ENCODE peak calls at places on chromosomes 11 and 22, in nine cellular contexts. One of them, this sample, is unnamed.

GRCh38 chr22:18077639-18078328 is at the start of gene PEX26:
- DNase-seq in retinal pigment epithelial cell: peak
- DNase-seq in Daoy: peak
- DNase-seq in activated CD8-positive, alpha-beta memory T cell treated with anti-CD3 and anti-CD28 coated beads for 24 hours: peak
- DNase-seq in effector CD4-positive, alpha-beta T cell: peak
- DNase-seq in pons: peak
- DNase-seq in anterior cingulate cortex: peak
- DNase-seq in GM19239: peak
- DNase-seq in neuronal stem cell: peak
- DNase-seq in this sample: peak

GRCh38 chr22:46672731-46673130 is 52.5 kb downstream of the GRAMD4 start:
- DNase-seq in retinal pigment epithelial cell: no peak
- DNase-seq in Daoy: no peak
- DNase-seq in activated CD8-positive, alpha-beta memory T cell treated with anti-CD3 and anti-CD28 coated beads for 24 hours: no peak
- DNase-seq in effector CD4-positive, alpha-beta T cell: no peak
- DNase-seq in pons: no peak
- DNase-seq in anterior cingulate cortex: no peak
- DNase-seq in GM19239: no peak
- DNase-seq in neuronal stem cell: no peak
- DNase-seq in this sample: no peak

GRCh38 chr11:65611028-65611757 is 2.8 kb downstream of the MAP3K11 start:
- DNase-seq in retinal pigment epithelial cell: no peak
- DNase-seq in Daoy: no peak
- DNase-seq in activated CD8-positive, alpha-beta memory T cell treated with anti-CD3 and anti-CD28 coated beads for 24 hours: no peak
- DNase-seq in effector CD4-positive, alpha-beta T cell: no peak
- DNase-seq in pons: peak
- DNase-seq in anterior cingulate cortex: peak
- DNase-seq in GM19239: no peak
- DNase-seq in neuronal stem cell: no peak
- DNase-seq in this sample: peak

GRCh38 chr22:20940904-20941385 is 23.7 kb downstream of the CRKL start:
- DNase-seq in retinal pigment epithelial cell: no peak
- DNase-seq in Daoy: no peak
- DNase-seq in activated CD8-positive, alpha-beta memory T cell treated with anti-CD3 and anti-CD28 coated beads for 24 hours: no peak
- DNase-seq in effector CD4-positive, alpha-beta T cell: no peak
- DNase-seq in pons: no peak
- DNase-seq in anterior cingulate cortex: no peak
- DNase-seq in GM19239: no peak
- DNase-seq in neuronal stem cell: no peak
- DNase-seq in this sample: no peak

GRCh38 chr22:47322854-47323253 is 560.4 kb downstream of the TBC1D22A start:
- DNase-seq in retinal pigment epithelial cell: no peak
- DNase-seq in Daoy: peak
- DNase-seq in activated CD8-positive, alpha-beta memory T cell treated with anti-CD3 and anti-CD28 coated beads for 24 hours: no peak
- DNase-seq in effector CD4-positive, alpha-beta T cell: no peak
- DNase-seq in pons: no peak
- DNase-seq in anterior cingulate cortex: no peak
- DNase-seq in GM19239: no peak
- DNase-seq in neuronal stem cell: no peak
- DNase-seq in this sample: no peak

GRCh38 chr11:6576471-6577373 is 26.7 kb downstream of the RRP8 start:
- DNase-seq in retinal pigment epithelial cell: peak
- DNase-seq in Daoy: peak
- DNase-seq in activated CD8-positive, alpha-beta memory T cell treated with anti-CD3 and anti-CD28 coated beads for 24 hours: no peak
- DNase-seq in effector CD4-positive, alpha-beta T cell: no peak
- DNase-seq in pons: peak
- DNase-seq in anterior cingulate cortex: peak
- DNase-seq in GM19239: no peak
- DNase-seq in neuronal stem cell: no peak
- DNase-seq in this sample: peak

GRCh38 chr11:100397401-100397800 is 289.7 kb upstream of the ARHGAP42 start:
- DNase-seq in retinal pigment epithelial cell: no peak
- DNase-seq in Daoy: no peak
- DNase-seq in activated CD8-positive, alpha-beta memory T cell treated with anti-CD3 and anti-CD28 coated beads for 24 hours: no peak
- DNase-seq in effector CD4-positive, alpha-beta T cell: no peak
- DNase-seq in pons: no peak
- DNase-seq in anterior cingulate cortex: no peak
- DNase-seq in GM19239: no peak
- DNase-seq in neuronal stem cell: no peak
- DNase-seq in this sample: no peak

GRCh38 chr22:48868554-48868953 is 959.1 kb downstream of the BRD1 start:
- DNase-seq in retinal pigment epithelial cell: no peak
- DNase-seq in Daoy: no peak
- DNase-seq in activated CD8-positive, alpha-beta memory T cell treated with anti-CD3 and anti-CD28 coated beads for 24 hours: no peak
- DNase-seq in effector CD4-positive, alpha-beta T cell: no peak
- DNase-seq in pons: no peak
- DNase-seq in anterior cingulate cortex: no peak
- DNase-seq in GM19239: no peak
- DNase-seq in neuronal stem cell: no peak
- DNase-seq in this sample: no peak

GRCh38 chr22:23064381-23065068 is 5.8 kb upstream of the GNAZ start:
- DNase-seq in retinal pigment epithelial cell: no peak
- DNase-seq in Daoy: no peak
- DNase-seq in activated CD8-positive, alpha-beta memory T cell treated with anti-CD3 and anti-CD28 coated beads for 24 hours: peak
- DNase-seq in effector CD4-positive, alpha-beta T cell: no peak
- DNase-seq in pons: no peak
- DNase-seq in anterior cingulate cortex: no peak
- DNase-seq in GM19239: no peak
- DNase-seq in neuronal stem cell: no peak
- DNase-seq in this sample: no peak

GRCh38 chr11:128548655-128549255 is 38.6 kb downstream of the ETS1 start:
- DNase-seq in retinal pigment epithelial cell: no peak
- DNase-seq in Daoy: peak
- DNase-seq in activated CD8-positive, alpha-beta memory T cell treated with anti-CD3 and anti-CD28 coated beads for 24 hours: peak
- DNase-seq in effector CD4-positive, alpha-beta T cell: no peak
- DNase-seq in pons: no peak
- DNase-seq in anterior cingulate cortex: no peak
- DNase-seq in GM19239: no peak
- DNase-seq in neuronal stem cell: no peak
- DNase-seq in this sample: no peak

GRCh38 chr11:131206671-131207070 is 163.7 kb upstream of the NTM start:
- DNase-seq in retinal pigment epithelial cell: no peak
- DNase-seq in Daoy: no peak
- DNase-seq in activated CD8-positive, alpha-beta memory T cell treated with anti-CD3 and anti-CD28 coated beads for 24 hours: no peak
- DNase-seq in effector CD4-positive, alpha-beta T cell: no peak
- DNase-seq in pons: no peak
- DNase-seq in anterior cingulate cortex: no peak
- DNase-seq in GM19239: no peak
- DNase-seq in neuronal stem cell: no peak
- DNase-seq in this sample: no peak

GRCh38 chr11:1071571-1072115 is 3.0 kb upstream of the MUC2 start:
- DNase-seq in retinal pigment epithelial cell: no peak
- DNase-seq in Daoy: peak
- DNase-seq in activated CD8-positive, alpha-beta memory T cell treated with anti-CD3 and anti-CD28 coated beads for 24 hours: no peak
- DNase-seq in effector CD4-positive, alpha-beta T cell: no peak
- DNase-seq in pons: no peak
- DNase-seq in anterior cingulate cortex: no peak
- DNase-seq in GM19239: no peak
- DNase-seq in neuronal stem cell: no peak
- DNase-seq in this sample: no peak

GRCh38 chr22:49011769-49012598 is 815.7 kb downstream of the BRD1 start:
- DNase-seq in retinal pigment epithelial cell: no peak
- DNase-seq in Daoy: no peak
- DNase-seq in activated CD8-positive, alpha-beta memory T cell treated with anti-CD3 and anti-CD28 coated beads for 24 hours: peak
- DNase-seq in effector CD4-positive, alpha-beta T cell: no peak
- DNase-seq in pons: no peak
- DNase-seq in anterior cingulate cortex: no peak
- DNase-seq in GM19239: no peak
- DNase-seq in neuronal stem cell: no peak
- DNase-seq in this sample: no peak

GRCh38 chr11:45925550-45925949 is 3.1 kb downstream of the LARGE2 start:
- DNase-seq in retinal pigment epithelial cell: no peak
- DNase-seq in Daoy: no peak
- DNase-seq in activated CD8-positive, alpha-beta memory T cell treated with anti-CD3 and anti-CD28 coated beads for 24 hours: no peak
- DNase-seq in effector CD4-positive, alpha-beta T cell: no peak
- DNase-seq in pons: no peak
- DNase-seq in anterior cingulate cortex: no peak
- DNase-seq in GM19239: no peak
- DNase-seq in neuronal stem cell: no peak
- DNase-seq in this sample: no peak

GRCh38 chr22:19962246-19962908 is 20.8 kb upstream of the TXNRD2 start:
- DNase-seq in retinal pigment epithelial cell: no peak
- DNase-seq in Daoy: peak
- DNase-seq in activated CD8-positive, alpha-beta memory T cell treated with anti-CD3 and anti-CD28 coated beads for 24 hours: peak
- DNase-seq in effector CD4-positive, alpha-beta T cell: peak
- DNase-seq in pons: peak
- DNase-seq in anterior cingulate cortex: peak
- DNase-seq in GM19239: peak
- DNase-seq in neuronal stem cell: peak
- DNase-seq in this sample: peak

GRCh38 chr22:28927526-28928089 is 44.2 kb downstream of the ZNRF3 start:
- DNase-seq in retinal pigment epithelial cell: no peak
- DNase-seq in Daoy: no peak
- DNase-seq in activated CD8-positive, alpha-beta memory T cell treated with anti-CD3 and anti-CD28 coated beads for 24 hours: no peak
- DNase-seq in effector CD4-positive, alpha-beta T cell: no peak
- DNase-seq in pons: no peak
- DNase-seq in anterior cingulate cortex: no peak
- DNase-seq in GM19239: no peak
- DNase-seq in neuronal stem cell: no peak
- DNase-seq in this sample: no peak

GRCh38 chr22:19877626-19878339 is 23.1 kb upstream of the GNB1L start:
- DNase-seq in retinal pigment epithelial cell: no peak
- DNase-seq in Daoy: peak
- DNase-seq in activated CD8-positive, alpha-beta memory T cell treated with anti-CD3 and anti-CD28 coated beads for 24 hours: no peak
- DNase-seq in effector CD4-positive, alpha-beta T cell: no peak
- DNase-seq in pons: no peak
- DNase-seq in anterior cingulate cortex: no peak
- DNase-seq in GM19239: no peak
- DNase-seq in neuronal stem cell: no peak
- DNase-seq in this sample: no peak

GRCh38 chr22:24175160-24175808 is 6.0 kb upstream of the SUSD2 start:
- DNase-seq in retinal pigment epithelial cell: no peak
- DNase-seq in Daoy: peak
- DNase-seq in activated CD8-positive, alpha-beta memory T cell treated with anti-CD3 and anti-CD28 coated beads for 24 hours: peak
- DNase-seq in effector CD4-positive, alpha-beta T cell: peak
- DNase-seq in pons: peak
- DNase-seq in anterior cingulate cortex: peak
- DNase-seq in GM19239: peak
- DNase-seq in neuronal stem cell: peak
- DNase-seq in this sample: no peak

GRCh38 chr11:64810891-64811272 is 531 bp upstream of the MEN1 start:
- DNase-seq in retinal pigment epithelial cell: no peak
- DNase-seq in Daoy: no peak
- DNase-seq in activated CD8-positive, alpha-beta memory T cell treated with anti-CD3 and anti-CD28 coated beads for 24 hours: peak
- DNase-seq in effector CD4-positive, alpha-beta T cell: peak
- DNase-seq in pons: no peak
- DNase-seq in anterior cingulate cortex: no peak
- DNase-seq in GM19239: no peak
- DNase-seq in neuronal stem cell: no peak
- DNase-seq in this sample: no peak

GRCh38 chr11:61752117-61752924 is at the start of gene MYRF:
- DNase-seq in retinal pigment epithelial cell: no peak
- DNase-seq in Daoy: peak
- DNase-seq in activated CD8-positive, alpha-beta memory T cell treated with anti-CD3 and anti-CD28 coated beads for 24 hours: peak
- DNase-seq in effector CD4-positive, alpha-beta T cell: peak
- DNase-seq in pons: peak
- DNase-seq in anterior cingulate cortex: peak
- DNase-seq in GM19239: peak
- DNase-seq in neuronal stem cell: peak
- DNase-seq in this sample: peak

This sample was measured in hypothalamus.